ENCODE peak calls at places on chromosomes 3 and 15, in ten cellular contexts. W is Peyer's patch, J is ovary, E is uterus, B is GM12891, X is stomach, H is lower leg skin, Y is body of pancreas, R is adrenal gland, Z is NB4. F is an unnamed sample.

GRCh38 chr3:49869525-49870126 is at the start of gene CAMKV:
- DNase-seq in B (peak), Z (peak), W (no peak), Y (peak), E (no peak), R (no peak), H (no peak), X (no peak), J (no peak), F (no peak)

GRCh38 chr15:78437107-78437761 is 782 bp upstream of the IREB2 start:
- DNase-seq in X (no peak), J (no peak), Y (no peak), R (no peak), B (peak), Z (no peak), H (no peak), W (no peak), E (no peak), F (peak)

GRCh38 chr15:34808016-34808415 is 12.7 kb upstream of the ACTC1 start:
- DNase-seq in E (no peak), Z (no peak), Y (no peak), R (no peak), W (no peak), H (no peak), X (no peak), B (no peak), J (no peak), F (no peak)

GRCh38 chr3:184562146-184562861 is 719 bp downstream of the EPHB3 start:
- DNase-seq in H (no peak), X (no peak), R (no peak), B (no peak), E (peak), J (no peak), Y (no peak), Z (no peak), W (peak), F (no peak)

GRCh38 chr15:25416693-25417092 is 22.1 kb downstream of the UBE3A start:
- DNase-seq in E (no peak), R (no peak), J (no peak), Z (no peak), B (no peak), W (no peak), Y (no peak), H (no peak), X (no peak), F (no peak)

GRCh38 chr3:177529716-177530335 is 332.5 kb upstream of the TBL1XR1 start:
- DNase-seq in B (no peak), Z (no peak), H (no peak), E (no peak), W (no peak), X (no peak), J (no peak), R (no peak), Y (no peak), F (no peak)

GRCh38 chr15:72700076-72700475 is 14.1 kb downstream of the BBS4 start:
- DNase-seq in E (no peak), H (no peak), Z (no peak), Y (no peak), X (no peak), J (no peak), R (no peak), B (no peak), W (no peak), F (no peak)

GRCh38 chr3:12148183-12148940 is 10.3 kb downstream of the TIMP4 start:
- DNase-seq in H (peak), Y (no peak), R (peak), E (no peak), B (no peak), W (no peak), X (no peak), Z (no peak), J (no peak), F (no peak)

GRCh38 chr3:42159706-42160472 is 68.7 kb downstream of the TRAK1 start:
- DNase-seq in B (peak), R (no peak), E (no peak), J (no peak), Y (peak), H (peak), W (peak), Z (no peak), X (peak), F (no peak)

GRCh38 chr15:89002281-89002761 is 85.9 kb upstream of the ABHD2 start:
- DNase-seq in J (no peak), W (no peak), R (no peak), B (no peak), Y (no peak), E (no peak), X (no peak), Z (peak), H (peak), F (peak)

GRCh38 chr3:134251731-134252391 is 1.2 kb upstream of the RYK start:
- DNase-seq in E (peak), Z (peak), H (no peak), B (no peak), J (peak), W (no peak), X (no peak), R (peak), Y (no peak), F (peak)

GRCh38 chr3:134697830-134698699 is 47.2 kb upstream of the KY start:
- DNase-seq in X (no peak), R (no peak), Z (no peak), Y (no peak), B (no peak), W (no peak), J (no peak), E (peak), H (no peak), F (no peak)

GRCh38 chr15:31840849-31841476 is 189.4 kb upstream of the CHRNA7 start:
- DNase-seq in B (no peak), X (no peak), R (no peak), W (no peak), J (no peak), E (no peak), H (peak), Z (no peak), Y (no peak), F (no peak)

GRCh38 chr3:39157359-39157758 is 4.0 kb upstream of the CSRNP1 start:
- DNase-seq in X (no peak), J (no peak), Z (no peak), B (no peak), W (no peak), Y (no peak), H (no peak), E (no peak), R (no peak), F (no peak)

GRCh38 chr15:62060896-62061280 is 641 bp upstream of the VPS13C start:
- DNase-seq in B (no peak), J (no peak), E (no peak), Z (no peak), W (no peak), R (no peak), H (no peak), Y (no peak), X (no peak), F (no peak)

GRCh38 chr3:127012091-127012490 is 29.2 kb downstream of the PLXNA1 start:
- DNase-seq in R (no peak), E (no peak), X (no peak), Z (peak), W (no peak), H (no peak), J (no peak), Y (no peak), B (no peak), F (no peak)

GRCh38 chr3:140917769-140918168 is 23.9 kb upstream of the SLC25A36 start:
- DNase-seq in H (no peak), E (no peak), Y (peak), Z (no peak), X (peak), R (peak), W (no peak), J (no peak), B (no peak), F (no peak)

GRCh38 chr15:29139540-29140459 is 129.8 kb downstream of the NSMCE3 start:
- DNase-seq in W (peak), B (peak), R (peak), Z (peak), J (no peak), Y (peak), X (peak), H (peak), E (no peak), F (peak)

GRCh38 chr3:9500108-9501050 is 53.2 kb downstream of the LHFPL4 start:
- DNase-seq in B (peak), W (peak), Z (peak), X (peak), E (no peak), Y (peak), J (peak), H (peak), R (peak), F (peak)

GRCh38 chr15:80953001-80953952 is 36.3 kb downstream of the MESD start:
- DNase-seq in H (peak), W (no peak), R (no peak), J (no peak), B (no peak), Y (no peak), E (no peak), Z (no peak), X (no peak), F (no peak)

GRCh38 chr3:354433-354832 is 157.9 kb downstream of the CHL1 start:
- DNase-seq in Z (peak), W (no peak), X (no peak), B (no peak), Y (peak), R (peak), E (no peak), J (peak), H (no peak), F (peak)

GRCh38 chr3:21142949-21143348 is 608.1 kb downstream of the ZNF385D start:
- DNase-seq in E (no peak), J (no peak), W (no peak), B (no peak), Z (no peak), Y (no peak), H (no peak), R (no peak), X (no peak), F (no peak)

GRCh38 chr15:45664451-45664850 is 29.6 kb downstream of the SQOR start:
- DNase-seq in W (no peak), H (no peak), R (no peak), Y (no peak), E (no peak), Z (peak), X (no peak), J (no peak), B (no peak), F (no peak)

GRCh38 chr15:70539912-70540520 is 223.3 kb downstream of the UACA start:
- DNase-seq in X (no peak), J (no peak), B (no peak), W (no peak), H (peak), R (no peak), E (no peak), Y (no peak), Z (no peak), F (no peak)

GRCh38 chr3:48271763-48272498 is 31.0 kb downstream of the ZNF589 start:
- DNase-seq in H (peak), R (no peak), W (no peak), B (no peak), Z (no peak), E (no peak), X (no peak), Y (no peak), J (no peak), F (no peak)
- TF ChIP-seq POLR2A in H (no peak), R (no peak), W (no peak), B (no peak), Z (no peak), E (no peak), X (no peak), Y (no peak), J (no peak), F (no peak)

GRCh38 chr3:56681963-56682457 is 1.1 kb downstream of the TASOR start:
- DNase-seq in Y (no peak), X (no peak), Z (no peak), W (no peak), E (no peak), R (no peak), B (no peak), H (no peak), J (no peak), F (no peak)

GRCh38 chr3:56682458-56683121 is 475 bp downstream of the TASOR start:
- DNase-seq in H (peak), E (peak), Y (peak), Z (peak), X (peak), B (peak), J (peak), W (peak), R (peak), F (peak)

GRCh38 chr3:56680054-56680453 is 3.0 kb downstream of the TASOR start:
- DNase-seq in E (no peak), R (no peak), W (no peak), X (no peak), Y (no peak), Z (no peak), J (no peak), H (no peak), B (no peak), F (no peak)

GRCh38 chr3:56684029-56684428 is 964 bp upstream of the TASOR start:
- DNase-seq in W (no peak), Z (no peak), E (no peak), R (no peak), B (no peak), X (no peak), Y (no peak), H (no peak), J (no peak), F (no peak)

DNA sequence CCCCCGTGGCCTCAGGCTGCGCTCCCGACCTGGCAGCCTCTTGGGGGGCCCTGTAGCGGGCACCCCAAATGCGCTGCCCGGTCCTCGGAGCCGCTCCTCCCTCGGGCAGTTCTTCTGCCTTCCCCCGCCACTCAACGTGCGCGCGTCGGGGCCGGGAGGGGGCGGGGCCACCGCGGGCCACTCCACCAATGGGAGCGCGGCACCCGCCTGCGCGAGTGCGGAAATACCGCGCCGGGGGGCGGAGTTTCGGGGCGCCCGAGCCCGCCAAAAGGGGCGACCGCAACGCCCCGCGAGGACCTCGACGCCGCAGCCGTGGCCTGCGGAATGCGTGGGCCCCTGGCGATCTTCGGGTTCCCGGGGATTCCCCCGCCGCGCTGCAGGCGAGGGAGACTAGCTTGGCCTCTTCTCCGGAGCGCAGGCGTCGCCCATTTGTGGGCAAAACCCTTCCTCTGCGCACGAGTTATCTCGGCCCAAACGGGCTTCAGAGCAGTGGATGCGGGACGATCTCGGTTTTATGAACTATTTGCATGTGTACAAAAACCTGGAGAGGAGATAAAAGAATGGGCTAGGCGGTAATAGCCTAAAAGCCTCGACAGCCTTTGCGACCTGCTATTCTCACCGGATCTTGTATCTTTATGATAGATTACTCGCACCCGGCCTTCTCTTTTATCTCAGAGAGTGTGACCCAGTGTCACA is at the start of gene TASOR:
- DNase-seq in W (peak), X (peak), B (peak), Z (peak), E (peak), Y (peak), R (peak), H (peak), J (peak), F (peak)
- TF ChIP-seq POLR2A in W (peak), X (no peak), B (no peak), Z (peak), E (peak), Y (no peak), R (peak), H (peak), J (peak), F (peak)

GRCh38 chr3:14453368-14453710 is 50.9 kb downstream of the SLC6A6 start:
- DNase-seq in B (no peak), E (no peak), Z (no peak), W (no peak), Y (no peak), R (no peak), X (no peak), H (no peak), J (no peak), F (no peak)

GRCh38 chr3:14451844-14452533 is 49.6 kb downstream of the SLC6A6 start:
- DNase-seq in W (no peak), Y (peak), R (peak), J (peak), E (peak), Z (no peak), X (peak), B (no peak), H (peak), F (no peak)

GRCh38 chr3:14453841-14454630 is 51.6 kb downstream of the SLC6A6 start:
- DNase-seq in Z (no peak), Y (no peak), W (no peak), X (peak), J (no peak), H (no peak), E (no peak), B (no peak), R (peak), F (no peak)

GRCh38 chr3:14450922-14451606 is 48.7 kb downstream of the SLC6A6 start:
- DNase-seq in B (no peak), R (no peak), J (no peak), Y (no peak), H (no peak), X (no peak), W (no peak), Z (no peak), E (no peak), F (no peak)

DNA sequence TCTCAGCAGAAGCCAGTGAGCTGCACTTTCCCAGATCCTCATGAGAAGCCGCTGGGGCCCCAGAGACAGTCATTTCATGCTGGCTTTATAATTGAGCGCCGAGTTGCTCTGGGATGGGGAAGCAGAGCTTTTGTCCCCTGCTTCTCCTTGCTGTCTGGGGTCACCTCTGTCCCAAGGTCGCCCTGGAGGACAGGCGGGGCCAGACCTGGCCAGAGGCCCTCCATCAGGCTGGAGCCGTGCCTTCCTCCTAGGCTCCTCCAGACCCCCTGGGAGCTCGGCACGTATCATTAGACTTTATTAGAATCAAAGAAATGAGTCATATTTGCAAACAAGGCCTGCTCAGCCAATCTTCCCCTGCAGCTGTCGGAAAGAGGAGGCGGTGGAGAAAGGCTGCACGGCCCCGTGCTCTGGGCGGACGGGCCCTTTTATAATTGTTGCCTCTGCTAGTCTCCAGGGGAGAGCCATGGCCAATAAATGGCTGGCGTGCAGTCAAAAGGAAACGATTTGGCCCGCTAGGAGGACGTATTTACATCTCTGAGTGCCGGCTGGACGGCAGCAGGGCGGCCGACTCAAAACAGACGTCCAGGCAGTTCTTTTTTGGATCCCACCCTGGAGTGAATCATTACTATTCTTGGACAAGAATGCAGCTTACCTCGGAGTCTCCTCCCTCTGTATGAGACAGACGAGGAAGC is 50.4 kb downstream of the SLC6A6 start:
- DNase-seq in B (no peak), W (peak), R (peak), J (peak), X (peak), H (peak), Y (peak), E (peak), Z (no peak), F (no peak)
- TF ChIP-seq POLR2A in B (no peak), W (no peak), R (peak), J (no peak), X (no peak), H (no peak), Y (peak), E (no peak), Z (no peak), F (no peak)

GRCh38 chr15:53414167-53414566 is 345.3 kb downstream of the WDR72 start:
- DNase-seq in B (no peak), Z (no peak), H (no peak), R (peak), J (no peak), Y (peak), X (no peak), W (no peak), E (no peak), F (no peak)

GRCh38 chr15:53412542-53412941 is 346.9 kb downstream of the WDR72 start:
- DNase-seq in B (no peak), J (no peak), X (no peak), Z (no peak), Y (no peak), R (no peak), H (no peak), E (no peak), W (no peak), F (no peak)

GRCh38 chr15:53416219-53416940 is 343.1 kb downstream of the WDR72 start:
- DNase-seq in E (no peak), Y (peak), B (no peak), J (no peak), R (no peak), Z (no peak), W (no peak), X (no peak), H (no peak), F (no peak)
- TF ChIP-seq POLR2A in E (no peak), Y (no peak), B (no peak), J (no peak), R (no peak), Z (no peak), W (no peak), X (no peak), H (no peak), F (no peak)

GRCh38 chr15:66498501-66499386 is 1.2 kb upstream of the SNAPC5 start:
- DNase-seq in R (no peak), B (no peak), W (no peak), X (no peak), J (no peak), E (no peak), Z (peak), Y (no peak), H (no peak), F (peak)

GRCh38 chr15:66496951-66497501 is 536 bp downstream of the SNAPC5 start:
- DNase-seq in R (peak), X (no peak), Z (no peak), J (no peak), H (peak), E (no peak), B (no peak), W (peak), Y (peak), F (no peak)

GRCh38 chr15:66502491-66502890 is 2.2 kb downstream of the RPL4 start:
- DNase-seq in B (no peak), W (no peak), E (no peak), Z (no peak), X (no peak), J (no peak), R (no peak), H (no peak), Y (no peak), F (no peak)

GRCh38 chr15:66494262-66494661 is 3.3 kb downstream of the SNAPC5 start:
- DNase-seq in W (no peak), J (no peak), E (no peak), Y (no peak), X (no peak), R (no peak), H (no peak), Z (no peak), B (no peak), F (no peak)

GRCh38 chr15:66497502-66498455 is at the start of gene SNAPC5:
- DNase-seq in X (peak), R (peak), H (peak), E (peak), J (peak), B (peak), Y (peak), Z (peak), W (peak), F (peak)
- TF ChIP-seq POLR2A in X (no peak), R (peak), H (no peak), E (peak), J (peak), B (peak), Y (peak), Z (peak), W (peak), F (peak)

DNA sequence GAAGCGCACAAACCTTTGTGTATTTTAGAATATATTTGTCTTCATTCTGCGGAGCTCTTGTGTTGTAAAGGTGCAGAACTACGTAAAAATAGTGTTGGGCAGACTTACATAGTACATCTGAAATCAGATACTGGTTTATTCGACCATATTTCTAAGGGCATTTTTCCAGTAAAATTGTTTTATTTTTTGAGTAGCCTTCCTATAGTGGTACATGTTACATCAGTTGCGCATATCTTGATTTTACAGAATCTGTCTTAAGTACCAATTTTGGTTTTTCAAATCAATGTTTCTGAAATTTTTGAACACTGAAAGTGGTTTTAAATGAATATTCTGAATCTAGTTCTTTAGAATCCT is 15.7 kb upstream of the CHD2 start:
- DNase-seq in R (no peak), W (no peak), J (no peak), E (no peak), Y (no peak), X (no peak), B (no peak), Z (no peak), H (no peak), F (peak)
- TF ChIP-seq POLR2A in R (no peak), W (no peak), J (no peak), E (no peak), Y (no peak), X (no peak), B (no peak), Z (no peak), H (no peak), F (no peak)